ENCODE peak calls at places on chromosome 13, in four cellular contexts. One of them, this sample, is unnamed.
A peak's percentile ranks its signal among the peaks of the same experiment; 100 is the strongest.

GRCh38 chr13:97223711-97224461 is 1.8 kb downstream of the MBNL2 start:
- DNase-seq in spleen: peak; percentile 80
- DNase-seq in endothelial cell: no peak
- DNase-seq in neural progenitor cell: peak; percentile 42
- DNase-seq in this sample: peak; percentile 33

GRCh38 chr13:109366521-109366920 is 419.9 kb downstream of the IRS2 start:
- DNase-seq in spleen: no peak
- DNase-seq in endothelial cell: no peak
- DNase-seq in neural progenitor cell: peak; percentile 18
- DNase-seq in this sample: no peak

GRCh38 chr13:77896536-77896935 is 22.1 kb downstream of the EDNRB start:
- DNase-seq in spleen: no peak
- DNase-seq in endothelial cell: no peak
- DNase-seq in neural progenitor cell: no peak
- DNase-seq in this sample: no peak

GRCh38 chr13:113616991-113617749 is 32.6 kb downstream of the TFDP1 start:
- DNase-seq in spleen: no peak
- DNase-seq in endothelial cell: peak; percentile 15
- DNase-seq in neural progenitor cell: peak; percentile 86
- DNase-seq in this sample: peak; percentile 75

GRCh38 chr13:100140441-100140840 is 51.5 kb downstream of the PCCA start:
- DNase-seq in spleen: no peak
- DNase-seq in endothelial cell: no peak
- DNase-seq in neural progenitor cell: no peak
- DNase-seq in this sample: no peak

GRCh38 chr13:35840991-35841604 is 290.1 kb downstream of the DCLK1 start:
- DNase-seq in spleen: no peak
- DNase-seq in endothelial cell: no peak
- DNase-seq in neural progenitor cell: no peak
- DNase-seq in this sample: no peak

GRCh38 chr13:92806215-92806614 is 420.4 kb upstream of the GPC6 start:
- DNase-seq in spleen: no peak
- DNase-seq in endothelial cell: no peak
- DNase-seq in neural progenitor cell: no peak
- DNase-seq in this sample: no peak

GRCh38 chr13:39789451-39789850 is 134.0 kb downstream of the COG6 start:
- DNase-seq in spleen: no peak
- DNase-seq in endothelial cell: no peak
- DNase-seq in neural progenitor cell: no peak
- DNase-seq in this sample: no peak

GRCh38 chr13:71751074-71751473 is 115.9 kb downstream of the DACH1 start:
- DNase-seq in spleen: no peak
- DNase-seq in endothelial cell: no peak
- DNase-seq in neural progenitor cell: no peak
- DNase-seq in this sample: no peak

GRCh38 chr13:46404732-46405097 is 17.7 kb upstream of the RUBCNL start:
- DNase-seq in spleen: no peak
- DNase-seq in endothelial cell: no peak
- DNase-seq in neural progenitor cell: no peak
- DNase-seq in this sample: no peak
- TF ChIP-seq CTCF in spleen: no peak
- TF ChIP-seq CTCF in endothelial cell: no peak
- TF ChIP-seq CTCF in neural progenitor cell: no peak
- TF ChIP-seq CTCF in this sample: no peak

DNA sequence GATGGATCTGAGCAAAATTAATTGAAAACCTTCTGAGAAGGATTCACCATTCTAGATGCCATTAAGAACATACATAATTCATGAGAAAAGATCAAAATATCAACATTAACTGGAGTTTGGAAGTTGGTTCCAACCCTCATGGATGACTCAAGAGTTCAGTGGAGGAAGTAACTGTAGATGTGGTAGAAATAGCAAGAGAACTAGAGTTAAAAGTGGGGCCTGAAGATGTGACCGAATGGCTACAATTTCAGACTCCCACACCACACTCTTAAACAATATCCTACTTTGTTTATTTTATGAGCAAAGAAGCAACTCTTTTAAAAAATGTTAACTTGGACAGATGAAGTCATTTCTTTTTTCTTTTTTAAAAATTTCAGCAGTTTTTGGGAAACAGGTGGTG is 354.3 kb downstream of the KLF12 start:
- DNase-seq in spleen: no peak
- DNase-seq in endothelial cell: no peak
- DNase-seq in neural progenitor cell: no peak
- DNase-seq in this sample: no peak
- TF ChIP-seq CTCF in spleen: no peak
- TF ChIP-seq CTCF in endothelial cell: no peak
- TF ChIP-seq CTCF in neural progenitor cell: no peak
- TF ChIP-seq CTCF in this sample: no peak

GRCh38 chr13:51922771-51923480 is 61.2 kb downstream of the CCDC70 start:
- DNase-seq in spleen: no peak
- DNase-seq in endothelial cell: no peak
- DNase-seq in neural progenitor cell: no peak
- DNase-seq in this sample: no peak

GRCh38 chr13:51925865-51926527 is 64.2 kb downstream of the CCDC70 start:
- DNase-seq in spleen: no peak
- DNase-seq in endothelial cell: no peak
- DNase-seq in neural progenitor cell: no peak
- DNase-seq in this sample: no peak

GRCh38 chr13:51924756-51925544 is 63.2 kb downstream of the CCDC70 start:
- DNase-seq in spleen: no peak
- DNase-seq in endothelial cell: no peak
- DNase-seq in neural progenitor cell: no peak
- DNase-seq in this sample: no peak

GRCh38 chr13:51921790-51922740 is 60.3 kb downstream of the CCDC70 start:
- DNase-seq in spleen: no peak
- DNase-seq in endothelial cell: no peak
- DNase-seq in neural progenitor cell: no peak
- DNase-seq in this sample: no peak

DNA sequence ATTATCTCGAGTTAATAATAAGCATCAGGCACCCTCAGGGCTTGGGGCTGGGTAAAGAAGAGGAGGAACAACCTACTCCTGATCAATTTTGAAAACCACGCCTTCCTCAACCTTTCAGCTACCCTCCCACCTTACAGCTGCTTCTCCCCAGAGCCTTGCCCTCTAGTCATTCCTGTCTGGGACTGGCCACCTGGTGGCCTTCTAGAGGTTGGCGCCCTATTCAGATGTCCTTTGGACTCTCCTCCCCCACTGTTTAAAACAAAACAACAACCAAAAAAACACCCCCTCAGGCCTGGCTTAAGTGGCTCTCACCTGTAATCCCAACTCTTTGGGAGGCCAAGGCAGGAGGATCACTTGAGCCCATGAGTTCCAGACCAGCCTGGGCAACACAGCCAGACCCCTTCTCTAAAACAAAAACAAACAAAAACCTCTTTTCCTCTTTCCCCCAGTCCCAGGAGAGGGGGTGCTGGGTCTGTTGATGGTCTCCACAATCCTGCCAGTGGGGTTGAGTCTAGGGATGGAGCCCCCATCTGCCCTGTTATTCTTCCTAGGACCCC is 62.3 kb downstream of the CCDC70 start:
- DNase-seq in spleen: no peak
- DNase-seq in endothelial cell: peak; percentile 35
- DNase-seq in neural progenitor cell: peak; percentile 20
- DNase-seq in this sample: no peak
- TF ChIP-seq CTCF in spleen: no peak
- TF ChIP-seq CTCF in endothelial cell: peak; percentile 59
- TF ChIP-seq CTCF in neural progenitor cell: peak; percentile 39
- TF ChIP-seq CTCF in this sample: peak; percentile 25

GRCh38 chr13:95296326-95296939 is 4.8 kb downstream of the ABCC4 start:
- DNase-seq in spleen: no peak
- DNase-seq in endothelial cell: peak; percentile 68
- DNase-seq in neural progenitor cell: peak; percentile 65
- DNase-seq in this sample: peak; percentile 47
- TF ChIP-seq CTCF in spleen: peak; percentile 44
- TF ChIP-seq CTCF in endothelial cell: peak; percentile 53
- TF ChIP-seq CTCF in neural progenitor cell: peak; percentile 80
- TF ChIP-seq CTCF in this sample: peak; percentile 47

DNA sequence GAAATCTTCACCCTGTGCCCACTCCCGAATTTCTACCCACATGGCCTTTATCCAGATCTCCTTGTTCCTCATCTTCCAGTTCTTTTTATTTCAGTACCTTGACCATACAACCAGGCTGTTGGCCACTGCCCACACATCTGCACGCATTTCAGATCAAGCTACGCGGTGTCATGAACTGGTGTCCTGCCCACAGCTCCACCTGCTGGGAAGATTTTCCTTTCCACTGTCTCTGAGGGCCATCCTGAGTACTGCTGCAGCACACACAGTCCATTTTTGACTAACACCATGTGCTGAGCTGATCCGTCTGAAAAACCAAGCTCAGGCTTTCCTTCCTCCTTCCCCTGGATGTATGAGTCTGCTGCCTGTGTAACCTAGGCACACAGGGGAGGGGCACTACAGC is 71.8 kb downstream of the WASF3 start:
- DNase-seq in spleen: no peak
- DNase-seq in endothelial cell: no peak
- DNase-seq in neural progenitor cell: no peak
- DNase-seq in this sample: no peak
- TF ChIP-seq CTCF in spleen: no peak
- TF ChIP-seq CTCF in endothelial cell: no peak
- TF ChIP-seq CTCF in neural progenitor cell: peak; percentile 7
- TF ChIP-seq CTCF in this sample: no peak

GRCh38 chr13:27788271-27788670 is 4.0 kb upstream of the GSX1 start:
- DNase-seq in spleen: no peak
- DNase-seq in endothelial cell: no peak
- DNase-seq in neural progenitor cell: no peak
- DNase-seq in this sample: no peak

GRCh38 chr13:27791146-27791900 is 960 bp upstream of the GSX1 start:
- DNase-seq in spleen: no peak
- DNase-seq in endothelial cell: no peak
- DNase-seq in neural progenitor cell: no peak
- DNase-seq in this sample: no peak

GRCh38 chr13:27789153-27789494 is 3.2 kb upstream of the GSX1 start:
- DNase-seq in spleen: no peak
- DNase-seq in endothelial cell: no peak
- DNase-seq in neural progenitor cell: no peak
- DNase-seq in this sample: no peak

GRCh38 chr13:27790523-27790922 is 1.8 kb upstream of the GSX1 start:
- DNase-seq in spleen: no peak
- DNase-seq in endothelial cell: no peak
- DNase-seq in neural progenitor cell: peak; percentile 55
- DNase-seq in this sample: peak; percentile 34

DNA sequence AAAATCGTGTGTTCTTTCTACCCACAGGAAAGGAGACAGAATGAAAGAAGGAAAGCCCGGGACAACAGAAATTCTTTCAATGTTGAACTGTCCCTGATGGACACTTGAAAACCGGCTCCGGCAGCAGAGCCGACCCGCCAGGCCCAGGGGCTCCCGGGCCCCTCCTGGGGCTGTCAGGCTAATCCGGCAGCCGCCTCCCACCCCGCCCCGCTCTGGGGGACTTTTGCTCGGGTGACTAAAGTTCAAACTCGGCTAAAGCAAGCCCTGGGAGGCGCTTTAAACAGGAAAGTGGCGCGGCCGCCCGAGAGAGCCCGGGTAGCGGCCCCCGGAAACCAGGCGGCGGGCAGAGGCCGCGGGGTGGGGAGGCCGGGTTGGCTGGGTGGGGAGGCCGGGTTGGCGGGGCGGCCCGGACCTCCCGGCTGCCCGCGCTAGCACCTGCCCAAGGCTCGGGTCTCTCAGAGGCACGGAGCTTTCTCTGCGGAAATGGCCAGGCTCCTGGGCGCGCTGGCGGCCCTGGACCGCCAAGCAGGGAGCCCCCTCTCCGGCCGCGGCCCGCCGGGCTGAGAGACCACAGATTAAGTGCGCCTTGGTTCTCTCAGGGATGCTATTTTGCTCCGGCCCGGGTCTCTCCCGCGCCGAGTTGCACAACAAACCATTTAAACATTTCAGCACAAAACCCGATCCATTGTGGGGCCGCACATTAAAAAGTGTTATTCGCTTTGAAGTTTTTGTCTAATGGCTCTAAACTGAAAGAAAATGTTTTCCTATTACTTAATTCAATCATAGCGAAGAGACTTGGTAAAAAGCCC is 2.6 kb upstream of the GSX1 start:
- DNase-seq in spleen: no peak
- DNase-seq in endothelial cell: no peak
- DNase-seq in neural progenitor cell: peak; percentile 70
- DNase-seq in this sample: peak; percentile 42
- TF ChIP-seq CTCF in spleen: no peak
- TF ChIP-seq CTCF in endothelial cell: no peak
- TF ChIP-seq CTCF in neural progenitor cell: no peak
- TF ChIP-seq CTCF in this sample: no peak